ENCODE peak calls at places on chromosome 2, in nine cellular contexts. Y is neural progenitor cell, K is cardiac muscle cell, V is Peyer's patch, X is fibroblast of pulmonary artery, D is body of pancreas, W is HL-60, M is fibroblast of villous mesenchyme, L is PC-3. J is an unnamed sample.
A peak's percentile ranks its signal among the peaks of the same experiment; 100 is the strongest.

GRCh38 chr2:152166633-152167032 is 8.9 kb downstream of the STAM2 start:
- DNase-seq in M (peak; percentile 41), Y (no peak), V (no peak), D (no peak), X (peak; percentile 33), W (no peak), L (peak; percentile 18), K (no peak), J (no peak)

GRCh38 chr2:88036162-88036561 is 19.4 kb downstream of the KRCC1 start:
- DNase-seq in X (no peak), D (no peak), L (peak; percentile 72), V (no peak), W (no peak), K (no peak), Y (no peak), M (no peak), J (no peak)

GRCh38 chr2:170845343-170845742 is 28.7 kb downstream of the GAD1 start:
- DNase-seq in Y (peak; percentile 55), L (no peak), D (no peak), W (no peak), X (no peak), V (no peak), K (no peak), M (no peak), J (no peak)

GRCh38 chr2:86315084-86315483 is 22.3 kb downstream of the REEP1 start:
- DNase-seq in L (no peak), M (no peak), D (no peak), X (no peak), K (no peak), V (no peak), Y (no peak), W (no peak), J (no peak)

GRCh38 chr2:109128466-109129355 is at the start of gene SH3RF3:
- DNase-seq in K (peak; percentile 51), X (peak; percentile 69), D (peak; percentile 34), V (no peak), W (peak; percentile 49), Y (peak; percentile 68), L (peak; percentile 50), M (peak; percentile 64), J (peak; percentile 79)

GRCh38 chr2:167215595-167215994 is 327.3 kb downstream of the XIRP2 start:
- DNase-seq in W (no peak), Y (no peak), X (no peak), L (no peak), V (no peak), D (peak; percentile 97), K (no peak), M (no peak), J (no peak)

GRCh38 chr2:68115965-68116364 is 41.7 kb upstream of the PNO1 start:
- DNase-seq in K (no peak), Y (no peak), M (no peak), W (no peak), X (no peak), V (no peak), L (no peak), D (no peak), J (no peak)

GRCh38 chr2:191508738-191509137 is 169.2 kb upstream of the NABP1 start:
- DNase-seq in M (no peak), D (no peak), L (no peak), X (no peak), W (no peak), Y (no peak), V (no peak), K (no peak), J (no peak)

GRCh38 chr2:85398426-85399182 is 11.6 kb downstream of the CAPG start:
- DNase-seq in M (no peak), W (no peak), L (no peak), Y (no peak), V (no peak), X (no peak), K (no peak), D (no peak), J (peak; percentile 58)

GRCh38 chr2:222451270-222451674 is 26.9 kb downstream of the SGPP2 start:
- DNase-seq in L (no peak), M (peak; percentile 20), Y (no peak), W (no peak), D (no peak), X (no peak), V (no peak), K (peak; percentile 54), J (no peak)

GRCh38 chr2:23530909-23531276 is 145.9 kb downstream of the KLHL29 start:
- DNase-seq in Y (no peak), W (no peak), X (no peak), K (no peak), D (no peak), M (no peak), L (no peak), V (no peak), J (no peak)

GRCh38 chr2:236512902-236513433 is 56.7 kb upstream of the ACKR3 start:
- DNase-seq in W (peak; percentile 21), M (peak; percentile 48), L (peak; percentile 67), V (peak; percentile 70), Y (peak; percentile 71), X (peak; percentile 57), D (peak; percentile 78), K (peak; percentile 72), J (peak; percentile 78)

GRCh38 chr2:121664086-121664485 is 14.8 kb upstream of the CLASP1 start:
- DNase-seq in D (no peak), V (no peak), M (no peak), Y (no peak), L (peak; percentile 77), X (no peak), K (no peak), W (no peak), J (no peak)

GRCh38 chr2:29001791-29002190 is 20.7 kb downstream of the TOGARAM2 start:
- DNase-seq in M (no peak), V (no peak), L (no peak), X (no peak), D (no peak), W (no peak), K (no peak), Y (no peak), J (no peak)
- H3K4me3 ChIP-seq in M (no peak overlapping the region), V (no peak overlapping the region), L (no peak overlapping the region), X (no peak overlapping the region), D (no peak overlapping the region), W (no peak overlapping the region), K (no peak overlapping the region), Y (no peak overlapping the region), J (no peak overlapping the region)

DNA sequence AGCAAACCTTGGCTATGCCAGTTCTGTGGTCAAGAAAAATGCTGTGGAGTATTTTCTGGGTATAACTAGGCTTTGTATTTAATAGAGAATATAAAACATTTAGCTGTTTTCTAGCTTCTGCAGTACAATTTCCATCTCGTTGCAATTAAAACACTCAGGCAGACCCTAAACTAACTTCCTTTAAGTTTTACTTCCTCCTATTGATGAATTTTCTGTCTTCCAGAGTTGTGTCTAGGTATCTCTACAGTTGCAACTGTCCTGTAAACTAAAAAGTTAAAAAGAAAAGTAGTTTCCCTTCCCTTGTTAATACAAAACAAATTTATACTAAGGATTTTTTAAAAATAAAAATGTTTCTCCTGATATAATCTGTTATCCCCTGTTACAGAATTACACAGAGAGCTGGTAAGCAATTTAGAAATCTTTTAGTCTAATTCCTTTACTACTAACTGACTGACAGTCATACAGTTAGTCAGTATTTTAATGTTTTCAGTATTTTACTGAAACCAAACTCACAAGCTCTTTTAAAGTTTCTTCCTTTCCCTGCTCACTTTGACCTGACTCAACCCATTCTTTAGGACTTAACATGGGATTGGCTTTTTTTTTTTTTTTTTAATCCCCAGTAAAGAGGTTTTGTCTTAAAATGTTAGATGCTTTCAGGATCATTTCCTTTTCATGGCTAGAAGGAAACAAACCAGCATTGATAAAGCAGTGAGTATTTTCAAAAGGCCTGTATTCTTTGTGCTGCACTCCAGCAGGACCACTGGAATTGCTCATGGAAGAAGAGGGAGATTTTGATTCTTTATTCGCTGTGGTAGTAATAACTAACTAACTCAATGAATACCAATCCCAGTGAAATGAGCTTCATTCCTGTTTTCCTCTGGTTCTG is 22.9 kb downstream of the ITGAV start:
- DNase-seq in W (no peak), X (no peak), Y (peak; percentile 38), M (no peak), V (no peak), K (no peak), L (no peak), D (no peak), J (no peak)
- H3K4me3 ChIP-seq in W (no peak overlapping the region), X (no peak overlapping the region), Y (peak overlapping the region; percentile 19), M (no peak overlapping the region), V (no peak overlapping the region), K (no peak overlapping the region), L (no peak overlapping the region), D (no peak overlapping the region), J (no peak overlapping the region)

DNA sequence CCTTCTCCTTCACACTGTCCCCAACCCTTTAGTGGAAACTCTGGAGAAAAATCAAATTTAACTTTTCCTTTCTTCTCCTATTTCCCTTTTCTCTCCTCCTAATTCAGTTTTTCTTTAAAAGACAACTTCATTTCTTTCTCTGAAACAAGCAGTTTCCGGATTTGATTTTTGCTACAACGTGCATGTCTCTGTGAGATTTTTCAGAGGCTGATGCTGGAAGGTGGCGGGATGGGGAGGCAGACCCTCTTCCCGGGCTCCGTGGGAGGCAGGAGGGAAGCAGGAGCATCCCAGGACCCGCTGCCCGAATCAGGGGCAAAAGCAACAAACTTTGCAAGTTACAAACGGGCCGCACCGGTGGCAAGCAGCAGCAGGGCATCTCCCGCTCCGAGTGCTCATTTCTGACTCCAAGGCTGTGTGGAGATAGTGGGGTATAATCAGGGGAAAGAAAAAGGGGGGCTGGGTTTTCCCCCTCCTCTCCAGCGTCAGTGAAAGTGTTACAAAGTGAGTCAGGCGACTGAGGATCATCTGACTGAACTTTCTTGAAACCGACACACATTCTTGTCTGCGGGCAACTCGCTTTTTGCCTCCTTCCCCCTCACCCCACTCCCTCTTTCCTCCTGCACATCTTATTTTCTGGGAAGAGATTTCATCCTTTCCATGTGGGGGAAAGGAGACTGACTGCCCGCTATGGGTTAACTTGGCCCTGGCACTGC is 6.4 kb downstream of the ZEB2 start:
- DNase-seq in Y (peak; percentile 53), W (no peak), M (peak; percentile 88), V (no peak), L (no peak), K (no peak), D (no peak), X (peak; percentile 80), J (no peak)
- H3K4me3 ChIP-seq in Y (peak overlapping the region; percentile 75), W (peak overlapping the region; percentile 43), M (peak overlapping the region; percentile 81), V (peak overlapping the region; percentile 59), L (no peak overlapping the region), K (peak overlapping the region; percentile 6), D (no peak overlapping the region), X (peak overlapping the region; percentile 86), J (peak overlapping the region; percentile 63)

DNA sequence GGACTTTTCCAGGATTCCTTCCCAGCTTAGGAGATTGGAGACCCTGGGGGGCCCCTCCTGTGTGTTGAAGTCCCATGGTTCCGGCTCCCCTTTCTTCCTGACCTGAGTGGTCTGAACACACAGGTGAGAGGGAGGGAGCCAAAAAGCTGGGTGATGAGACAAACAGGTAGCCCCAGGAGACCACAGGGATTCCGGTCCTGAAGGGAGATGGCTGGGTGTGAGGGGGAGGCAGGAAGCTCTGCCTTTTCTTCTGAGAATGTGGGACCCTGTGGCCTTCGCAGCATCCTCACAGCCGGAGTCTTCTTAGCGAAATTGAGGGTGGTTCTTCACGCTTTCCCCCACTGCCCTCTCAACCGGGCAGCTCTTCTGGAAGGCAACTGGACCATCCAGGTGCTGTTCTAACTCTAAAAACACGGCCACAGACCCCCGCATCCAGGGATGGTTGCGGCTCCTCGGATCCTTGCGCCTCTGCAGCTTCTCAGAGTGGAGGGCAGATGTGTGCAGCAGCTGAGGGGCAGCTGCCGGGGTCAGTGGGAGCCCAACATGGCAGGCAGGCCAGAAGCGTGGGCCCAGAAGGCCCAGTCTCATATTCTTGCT is 4.4 kb downstream of the SLC66A3 start:
- DNase-seq in D (no peak), K (no peak), Y (no peak), X (no peak), L (no peak), V (no peak), M (no peak), W (no peak), J (no peak)
- H3K4me3 ChIP-seq in D (no peak overlapping the region), K (no peak overlapping the region), Y (no peak overlapping the region), X (no peak overlapping the region), L (no peak overlapping the region), V (no peak overlapping the region), M (no peak overlapping the region), W (no peak overlapping the region), J (no peak overlapping the region)

J was measured in upper lobe of right lung.